ENCODE peak calls at places on chromosomes 3 and 15, in ten cellular contexts. J is neural progenitor cell; T is HTR-8/SVneo; U is NCI-H2171; C is SJSA1; N is activated CD8-positive, alpha-beta T cell treated with anti-CD3 and anti-CD28 coated beads for 36 hours; S is renal cortical epithelial cell; O is stimulated activated CD4-positive, alpha-beta T cell treated with anti-CD3 and anti-CD28 coated beads, TNF-alpha, amount 100 ng/mL, for 4 hours; G is cardiac fibroblast; L is central memory CD4-positive, alpha-beta T cell. R is an unnamed sample.

GRCh38 chr3:132652640-132653270 is 6.9 kb downstream of the ACAD11 start:
- DNase-seq in J (no peak), T (no peak), U (no peak), C (no peak), N (no peak), S (no peak), O (no peak), G (no peak), L (no peak), R (no peak)

GRCh38 chr3:145776782-145777408 is 384.1 kb downstream of the PLOD2 start:
- DNase-seq in J (peak), T (peak), U (no peak), C (no peak), N (peak), S (peak), O (no peak), G (peak), L (no peak), R (no peak)

GRCh38 chr15:85770014-85770721 is 24.6 kb downstream of the KLHL25 start:
- DNase-seq in J (no peak), T (no peak), U (no peak), C (no peak), N (no peak), S (peak), O (no peak), G (no peak), L (no peak), R (no peak)

GRCh38 chr3:71050521-71051258 is 532.8 kb downstream of the FOXP1 start:
- DNase-seq in J (no peak), T (no peak), U (no peak), C (no peak), N (peak), S (peak), O (no peak), G (peak), L (peak), R (no peak)

GRCh38 chr3:156847746-156848339 is 21.7 kb downstream of the LEKR1 start:
- DNase-seq in J (no peak), T (no peak), U (no peak), C (no peak), N (no peak), S (no peak), O (no peak), G (no peak), L (no peak), R (no peak)

GRCh38 chr3:53361849-53362248 is 14.5 kb upstream of the DCP1A start:
- DNase-seq in J (no peak), T (no peak), U (no peak), C (no peak), N (no peak), S (no peak), O (no peak), G (no peak), L (no peak), R (no peak)

GRCh38 chr15:52085289-52085688 is 27.3 kb downstream of the BCL2L10 start:
- DNase-seq in J (no peak), T (no peak), U (no peak), C (no peak), N (no peak), S (peak), O (no peak), G (no peak), L (no peak), R (no peak)

GRCh38 chr15:92770641-92771040 is 115.1 kb upstream of the FAM174B start:
- DNase-seq in J (no peak), T (no peak), U (no peak), C (no peak), N (no peak), S (no peak), O (no peak), G (no peak), L (no peak), R (no peak)

GRCh38 chr15:99507732-99508571 is 57.8 kb upstream of the MEF2A start:
- DNase-seq in J (no peak), T (no peak), U (no peak), C (no peak), N (peak), S (no peak), O (no peak), G (peak), L (no peak), R (no peak)

GRCh38 chr15:71110800-71111565 is 4.3 kb upstream of the THSD4 start:
- DNase-seq in J (no peak), T (no peak), U (no peak), C (peak), N (no peak), S (no peak), O (no peak), G (peak), L (no peak), R (no peak)

GRCh38 chr3:151962891-151963290 is 89.4 kb downstream of the SUCNR1 start:
- DNase-seq in J (no peak), T (no peak), U (no peak), C (no peak), N (no peak), S (no peak), O (no peak), G (no peak), L (no peak), R (no peak)

GRCh38 chr3:33144433-33144832 is 30.6 kb downstream of the CRTAP start:
- DNase-seq in J (peak), T (no peak), U (no peak), C (no peak), N (peak), S (no peak), O (no peak), G (no peak), L (no peak), R (no peak)

GRCh38 chr3:69051796-69052566 is at the start of gene TMF1:
- DNase-seq in J (peak), T (peak), U (no peak), C (peak), N (peak), S (peak), O (peak), G (peak), L (peak), R (peak)

GRCh38 chr3:16419640-16420039 is 93.9 kb downstream of the RFTN1 start:
- DNase-seq in J (no peak), T (no peak), U (no peak), C (no peak), N (no peak), S (peak), O (no peak), G (peak), L (no peak), R (no peak)

GRCh38 chr3:185716436-185717090 is 108.3 kb downstream of the IGF2BP2 start:
- DNase-seq in J (no peak), T (no peak), U (no peak), C (no peak), N (no peak), S (peak), O (no peak), G (no peak), L (no peak), R (no peak)

GRCh38 chr3:62134061-62134496 is 239.3 kb downstream of the FEZF2 start:
- DNase-seq in J (no peak), T (peak), U (no peak), C (no peak), N (no peak), S (peak), O (no peak), G (peak), L (no peak), R (no peak)

GRCh38 chr3:12999147-13000140 is 73.8 kb downstream of the IQSEC1 start:
- DNase-seq in J (no peak), T (no peak), U (no peak), C (no peak), N (no peak), S (no peak), O (no peak), G (peak), L (no peak), R (peak)

GRCh38 chr15:86016750-86017149 is 62.9 kb upstream of the AGBL1 start:
- DNase-seq in J (no peak), T (no peak), U (no peak), C (no peak), N (no peak), S (no peak), O (no peak), G (no peak), L (no peak), R (no peak)

GRCh38 chr3:187648177-187648576 is 22.0 kb downstream of the SST start:
- DNase-seq in J (no peak), T (no peak), U (no peak), C (no peak), N (no peak), S (no peak), O (no peak), G (no peak), L (no peak), R (no peak)

GRCh38 chr3:168461793-168462192 is 366.1 kb upstream of the GOLIM4 start:
- DNase-seq in J (no peak), T (no peak), U (no peak), C (no peak), N (no peak), S (no peak), O (no peak), G (no peak), L (no peak), R (no peak)